ENCODE peak calls at places on chromosome 20, in four cellular contexts. One of them, this sample, is unnamed.

GRCh38 chr20:43724383-43724782 is 2.4 kb downstream of the GTSF1L start:
- DNase-seq in A549: no peak
- DNase-seq in K562: no peak
- DNase-seq in HepG2: no peak
- DNase-seq in this sample: no peak

GRCh38 chr20:43723735-43724134 is 3.1 kb downstream of the GTSF1L start:
- DNase-seq in K562: no peak
- DNase-seq in HepG2: no peak
- DNase-seq in A549: no peak
- DNase-seq in this sample: no peak

GRCh38 chr20:53839423-53840176 is 230.8 kb downstream of the BCAS1 start:
- DNase-seq in HepG2: no peak
- DNase-seq in K562: no peak
- DNase-seq in A549: no peak
- DNase-seq in this sample: no peak

GRCh38 chr20:58048096-58048702 is 180.3 kb downstream of the ANKRD60 start:
- DNase-seq in K562: peak
- DNase-seq in A549: peak
- DNase-seq in HepG2: peak
- DNase-seq in this sample: no peak

GRCh38 chr20:39269493-39270217 is 307.5 kb downstream of the DHX35 start:
- DNase-seq in HepG2: no peak
- DNase-seq in K562: no peak
- DNase-seq in A549: no peak
- DNase-seq in this sample: no peak

GRCh38 chr20:23021941-23022340 is 13.2 kb upstream of the SSTR4 start:
- DNase-seq in A549: no peak
- DNase-seq in K562: no peak
- DNase-seq in HepG2: no peak
- DNase-seq in this sample: no peak

GRCh38 chr20:50817776-50818172 is 22.9 kb downstream of the BCAS4 start:
- DNase-seq in HepG2: no peak
- DNase-seq in A549: no peak
- DNase-seq in K562: no peak
- DNase-seq in this sample: no peak

GRCh38 chr20:35791823-35792222 is 20.0 kb downstream of the PHF20 start:
- DNase-seq in K562: no peak
- DNase-seq in HepG2: no peak
- DNase-seq in A549: no peak
- DNase-seq in this sample: no peak

GRCh38 chr20:58223358-58223941 is 5.0 kb downstream of the ANKRD60 start:
- DNase-seq in HepG2: no peak
- DNase-seq in A549: no peak
- DNase-seq in K562: no peak
- DNase-seq in this sample: no peak

GRCh38 chr20:1857403-1857941 is 37.7 kb upstream of the SIRPA start:
- DNase-seq in K562: no peak
- DNase-seq in HepG2: no peak
- DNase-seq in A549: no peak
- DNase-seq in this sample: no peak

GRCh38 chr20:63125893-63126601 is 89.9 kb downstream of the YTHDF1 start:
- DNase-seq in A549: no peak
- DNase-seq in K562: no peak
- DNase-seq in HepG2: no peak
- DNase-seq in this sample: no peak

GRCh38 chr20:32626859-32627636 is 41.9 kb upstream of the NOL4L start:
- DNase-seq in K562: no peak
- DNase-seq in A549: no peak
- DNase-seq in HepG2: no peak
- DNase-seq in this sample: no peak

GRCh38 chr20:8805737-8806442 is 263.0 kb upstream of the PLCB4 start:
- DNase-seq in K562: no peak
- DNase-seq in A549: no peak
- DNase-seq in HepG2: no peak
- DNase-seq in this sample: no peak

GRCh38 chr20:50003253-50003656 is 20.5 kb downstream of the SNAI1 start:
- DNase-seq in A549: no peak
- DNase-seq in HepG2: no peak
- DNase-seq in K562: no peak
- DNase-seq in this sample: no peak

GRCh38 chr20:63847374-63848002 is 13.8 kb upstream of the ABHD16B start:
- DNase-seq in HepG2: no peak
- DNase-seq in A549: no peak
- DNase-seq in K562: peak
- DNase-seq in this sample: peak

GRCh38 chr20:53826597-53827291 is 233.1 kb upstream of the ZNF217 start:
- DNase-seq in A549: peak
- DNase-seq in K562: no peak
- DNase-seq in HepG2: no peak
- DNase-seq in this sample: no peak

GRCh38 chr20:2162125-2162822 is 60.6 kb downstream of the STK35 start:
- DNase-seq in HepG2: no peak
- DNase-seq in K562: no peak
- DNase-seq in A549: no peak
- DNase-seq in this sample: no peak

GRCh38 chr20:50313223-50313820 is 122.7 kb downstream of the CEBPB start:
- DNase-seq in A549: peak
- DNase-seq in HepG2: no peak
- DNase-seq in K562: no peak
- DNase-seq in this sample: no peak

GRCh38 chr20:20864346-20865096 is 152.1 kb upstream of the RALGAPA2 start:
- DNase-seq in K562: peak
- DNase-seq in HepG2: peak
- DNase-seq in A549: peak
- DNase-seq in this sample: no peak

GRCh38 chr20:43372051-43372450 is 85.6 kb upstream of the SRSF6 start:
- DNase-seq in HepG2: no peak
- DNase-seq in A549: no peak
- DNase-seq in K562: no peak
- DNase-seq in this sample: no peak

GRCh38 chr20:3654326-3655031 is 8.7 kb downstream of the GFRA4 start:
- DNase-seq in K562: no peak
- DNase-seq in A549: no peak
- DNase-seq in HepG2: no peak
- DNase-seq in this sample: no peak

GRCh38 chr20:21615617-21616080 is 89.8 kb upstream of the PAX1 start:
- DNase-seq in K562: peak
- DNase-seq in A549: peak
- DNase-seq in HepG2: peak
- DNase-seq in this sample: peak

GRCh38 chr20:3199976-3200755 is 4.3 kb downstream of the DDRGK1 start:
- DNase-seq in A549: no peak
- DNase-seq in HepG2: no peak
- DNase-seq in K562: no peak
- DNase-seq in this sample: no peak

GRCh38 chr20:43102394-43102793 is 87.3 kb downstream of the PTPRT start:
- DNase-seq in K562: peak
- DNase-seq in A549: no peak
- DNase-seq in HepG2: no peak
- DNase-seq in this sample: peak

GRCh38 chr20:62808211-62808865 is 3.7 kb downstream of the OGFR start:
- DNase-seq in K562: peak
- DNase-seq in HepG2: peak
- DNase-seq in A549: peak
- DNase-seq in this sample: peak

GRCh38 chr20:17835240-17835940 is 133.2 kb downstream of the SNX5 start:
- DNase-seq in HepG2: no peak
- DNase-seq in A549: peak
- DNase-seq in K562: no peak
- DNase-seq in this sample: no peak

GRCh38 chr20:62411479-62412193 is 4.6 kb upstream of the CABLES2 start:
- DNase-seq in A549: no peak
- DNase-seq in K562: no peak
- DNase-seq in HepG2: peak
- DNase-seq in this sample: no peak

GRCh38 chr20:57169162-57169561 is 97.3 kb downstream of the BMP7 start:
- DNase-seq in K562: no peak
- DNase-seq in A549: no peak
- DNase-seq in HepG2: no peak
- DNase-seq in this sample: no peak

GRCh38 chr20:43349841-43350240 is 107.9 kb upstream of the SRSF6 start:
- DNase-seq in A549: no peak
- DNase-seq in HepG2: no peak
- DNase-seq in K562: no peak
- DNase-seq in this sample: no peak

GRCh38 chr20:44362466-44362940 is 7.0 kb downstream of the HNF4A start:
- DNase-seq in K562: no peak
- DNase-seq in HepG2: no peak
- DNase-seq in A549: no peak
- DNase-seq in this sample: no peak

GRCh38 chr20:49989234-49990065 is 6.7 kb downstream of the SNAI1 start:
- DNase-seq in A549: no peak
- DNase-seq in K562: peak
- DNase-seq in HepG2: no peak
- DNase-seq in this sample: no peak

GRCh38 chr20:34980543-34981213 is 25.0 kb downstream of the MYH7B start:
- DNase-seq in A549: no peak
- DNase-seq in K562: no peak
- DNase-seq in HepG2: no peak
- DNase-seq in this sample: peak

GRCh38 chr20:33846291-33846916 is 35.3 kb downstream of the CHMP4B start:
- DNase-seq in A549: no peak
- DNase-seq in HepG2: no peak
- DNase-seq in K562: peak
- DNase-seq in this sample: no peak

GRCh38 chr20:3786126-3786484 is 435 bp downstream of the CENPB start:
- DNase-seq in A549: no peak
- DNase-seq in HepG2: no peak
- DNase-seq in K562: peak
- DNase-seq in this sample: peak

GRCh38 chr20:661474-662288 is 8.7 kb upstream of the SRXN1 start:
- DNase-seq in K562: no peak
- DNase-seq in A549: no peak
- DNase-seq in HepG2: no peak
- DNase-seq in this sample: no peak

DNA sequence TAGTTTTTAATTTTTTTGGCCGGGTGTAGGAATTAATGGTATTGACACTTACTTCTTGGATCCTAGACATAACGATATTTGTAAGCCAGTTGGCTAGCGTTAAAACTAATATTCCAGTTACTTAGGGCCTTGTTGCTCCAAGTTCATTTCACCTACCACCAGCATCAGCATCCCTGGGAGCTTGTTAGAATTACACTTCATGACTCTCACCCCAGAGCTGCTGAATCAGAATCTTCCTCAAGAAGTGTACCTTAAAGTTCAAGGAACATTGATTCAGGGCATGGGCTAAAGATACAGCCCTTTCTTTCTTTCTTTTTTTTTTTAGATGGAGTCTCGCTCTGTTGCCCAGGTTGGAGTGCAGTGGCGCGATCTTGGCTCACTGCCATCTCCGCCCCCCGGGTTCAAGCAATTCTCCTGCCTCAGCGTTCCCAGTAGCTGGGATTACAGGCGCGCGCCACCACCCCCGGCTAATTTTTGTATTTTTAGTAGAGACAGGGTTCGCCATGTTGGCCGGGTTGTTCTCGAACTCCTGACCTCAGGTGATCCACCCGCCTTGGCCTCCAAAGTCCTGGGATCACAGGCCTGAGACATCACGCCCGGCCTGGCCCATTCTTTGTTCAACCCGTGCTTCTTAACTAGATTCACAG is 1.1 kb downstream of the SLX4IP start:
- DNase-seq in K562: no peak
- DNase-seq in A549: no peak
- DNase-seq in HepG2: no peak
- DNase-seq in this sample: no peak
- TF ChIP-seq MAX in K562: no peak
- TF ChIP-seq MAX in A549: no peak
- TF ChIP-seq MAX in HepG2: no peak
- TF ChIP-seq MAX in this sample: no peak

DNA sequence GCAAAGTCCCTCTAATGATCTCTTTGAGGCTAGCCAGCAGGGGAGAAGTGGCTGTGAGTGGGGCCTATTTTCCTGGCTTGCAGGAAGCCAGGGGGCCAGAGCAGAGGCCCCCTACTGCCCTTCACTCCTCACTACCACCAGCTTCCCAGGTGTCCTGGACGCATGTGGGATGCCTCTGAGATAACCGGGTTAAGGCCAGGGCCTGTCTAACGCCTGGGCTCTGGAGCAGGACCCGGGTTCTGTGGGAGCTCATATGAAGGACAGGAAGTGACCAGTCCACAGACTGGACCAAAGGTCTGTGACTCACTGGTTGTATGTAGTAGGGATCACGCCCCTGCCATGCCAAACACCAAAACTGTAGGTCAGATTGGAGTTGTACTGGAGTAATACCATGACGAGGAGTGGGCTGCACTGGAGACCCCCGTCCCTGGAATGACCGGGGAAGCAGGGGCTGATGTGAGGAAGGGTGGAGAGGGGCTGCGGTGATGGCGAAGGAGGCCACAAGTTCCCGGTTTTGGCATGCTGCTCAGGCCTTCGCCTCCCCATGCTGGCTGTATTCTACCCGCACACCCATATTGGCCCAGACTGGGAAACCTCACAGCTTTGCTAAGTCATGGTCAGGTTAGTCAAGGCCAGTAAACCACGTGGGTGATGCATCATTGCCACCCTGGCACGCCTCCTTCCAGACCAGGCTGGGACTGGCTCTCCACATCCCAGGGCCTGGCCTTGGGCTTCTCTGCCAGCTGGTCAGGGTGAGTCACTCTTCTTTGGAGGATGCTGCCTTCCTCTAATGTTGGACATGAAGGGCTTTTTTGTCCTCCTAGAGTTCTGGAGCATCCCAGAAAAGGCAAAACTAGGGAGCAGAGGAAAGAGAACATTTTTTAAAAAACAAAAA is 54.0 kb downstream of the PCNA start:
- DNase-seq in A549: peak
- DNase-seq in K562: no peak
- DNase-seq in HepG2: peak
- DNase-seq in this sample: no peak
- TF ChIP-seq MAFK in A549: peak
- TF ChIP-seq MAFK in K562: no peak
- TF ChIP-seq MAFK in HepG2: peak
- TF ChIP-seq MAFK in this sample: no peak

GRCh38 chr20:10986586-10986985 is 312.8 kb upstream of the JAG1 start:
- DNase-seq in HepG2: no peak
- DNase-seq in A549: no peak
- DNase-seq in K562: no peak
- DNase-seq in this sample: no peak

GRCh38 chr20:10985536-10985935 is 311.7 kb upstream of the JAG1 start:
- DNase-seq in K562: no peak
- DNase-seq in A549: no peak
- DNase-seq in HepG2: no peak
- DNase-seq in this sample: no peak

GRCh38 chr20:10982692-10983091 is 308.9 kb upstream of the JAG1 start:
- DNase-seq in A549: peak
- DNase-seq in K562: no peak
- DNase-seq in HepG2: peak
- DNase-seq in this sample: peak

GRCh38 chr20:10984899-10985298 is 311.1 kb upstream of the JAG1 start:
- DNase-seq in A549: no peak
- DNase-seq in HepG2: no peak
- DNase-seq in K562: no peak
- DNase-seq in this sample: no peak

GRCh38 chr20:10984294-10984693 is 310.5 kb upstream of the JAG1 start:
- DNase-seq in A549: no peak
- DNase-seq in HepG2: no peak
- DNase-seq in K562: no peak
- DNase-seq in this sample: no peak
- TF ChIP-seq MAX in A549: no peak
- TF ChIP-seq MAX in HepG2: no peak
- TF ChIP-seq MAX in K562: no peak
- TF ChIP-seq MAX in this sample: no peak

GRCh38 chr20:11993886-11994466 is 76.3 kb downstream of the BTBD3 start:
- DNase-seq in HepG2: no peak
- DNase-seq in K562: no peak
- DNase-seq in A549: no peak
- DNase-seq in this sample: no peak
- TF ChIP-seq MAFK in HepG2: no peak
- TF ChIP-seq MAFK in K562: no peak
- TF ChIP-seq MAFK in A549: no peak
- TF ChIP-seq MAFK in this sample: no peak